ENCODE peak calls at places on chromosomes 12 and 14, in ten cellular contexts. One of them, this sample, is unnamed.

GRCh38 chr12:109345428-109345827 is 2.3 kb upstream of the MYO1H start:
- DNase-seq in NCI-H446: no peak
- DNase-seq in activated effector memory CD4-positive, alpha-beta T cell treated with anti-CD3 and anti-CD28 coated beads, Interleukin-2, amount 50 U/mL, for 16 hours: no peak
- DNase-seq in AG04450: no peak
- DNase-seq in HT-29: no peak
- DNase-seq in mucosa of descending colon: no peak
- DNase-seq in ureter: no peak
- DNase-seq in GM20000: no peak
- DNase-seq in coronary artery: no peak
- DNase-seq in A549: no peak
- DNase-seq in this sample: no peak

GRCh38 chr14:98949506-98950135 is 322.4 kb downstream of the BCL11B start:
- DNase-seq in NCI-H446: no peak
- DNase-seq in activated effector memory CD4-positive, alpha-beta T cell treated with anti-CD3 and anti-CD28 coated beads, Interleukin-2, amount 50 U/mL, for 16 hours: peak
- DNase-seq in AG04450: no peak
- DNase-seq in HT-29: no peak
- DNase-seq in mucosa of descending colon: no peak
- DNase-seq in ureter: no peak
- DNase-seq in GM20000: no peak
- DNase-seq in coronary artery: peak
- DNase-seq in A549: no peak
- DNase-seq in this sample: no peak

GRCh38 chr14:55772521-55772920 is 192.5 kb downstream of the KTN1 start:
- DNase-seq in NCI-H446: no peak
- DNase-seq in activated effector memory CD4-positive, alpha-beta T cell treated with anti-CD3 and anti-CD28 coated beads, Interleukin-2, amount 50 U/mL, for 16 hours: no peak
- DNase-seq in AG04450: no peak
- DNase-seq in HT-29: no peak
- DNase-seq in mucosa of descending colon: no peak
- DNase-seq in ureter: no peak
- DNase-seq in GM20000: no peak
- DNase-seq in coronary artery: no peak
- DNase-seq in A549: no peak
- DNase-seq in this sample: no peak

GRCh38 chr14:78327426-78328210 is 157.4 kb downstream of the NRXN3 start:
- DNase-seq in NCI-H446: no peak
- DNase-seq in activated effector memory CD4-positive, alpha-beta T cell treated with anti-CD3 and anti-CD28 coated beads, Interleukin-2, amount 50 U/mL, for 16 hours: no peak
- DNase-seq in AG04450: no peak
- DNase-seq in HT-29: no peak
- DNase-seq in mucosa of descending colon: no peak
- DNase-seq in ureter: no peak
- DNase-seq in GM20000: no peak
- DNase-seq in coronary artery: no peak
- DNase-seq in A549: no peak
- DNase-seq in this sample: no peak

GRCh38 chr14:74574092-74574438 is 38.0 kb downstream of the LTBP2 start:
- DNase-seq in NCI-H446: no peak
- DNase-seq in activated effector memory CD4-positive, alpha-beta T cell treated with anti-CD3 and anti-CD28 coated beads, Interleukin-2, amount 50 U/mL, for 16 hours: no peak
- DNase-seq in AG04450: no peak
- DNase-seq in HT-29: no peak
- DNase-seq in mucosa of descending colon: no peak
- DNase-seq in ureter: no peak
- DNase-seq in GM20000: no peak
- DNase-seq in coronary artery: no peak
- DNase-seq in A549: no peak
- DNase-seq in this sample: peak

GRCh38 chr12:41190360-41190759 is 2.2 kb downstream of the PDZRN4 start:
- DNase-seq in NCI-H446: no peak
- DNase-seq in activated effector memory CD4-positive, alpha-beta T cell treated with anti-CD3 and anti-CD28 coated beads, Interleukin-2, amount 50 U/mL, for 16 hours: no peak
- DNase-seq in AG04450: no peak
- DNase-seq in HT-29: no peak
- DNase-seq in mucosa of descending colon: no peak
- DNase-seq in ureter: no peak
- DNase-seq in GM20000: peak
- DNase-seq in coronary artery: no peak
- DNase-seq in A549: peak
- DNase-seq in this sample: peak

GRCh38 chr14:74478996-74479635 is 14.0 kb downstream of the NPC2 start:
- DNase-seq in NCI-H446: no peak
- DNase-seq in activated effector memory CD4-positive, alpha-beta T cell treated with anti-CD3 and anti-CD28 coated beads, Interleukin-2, amount 50 U/mL, for 16 hours: no peak
- DNase-seq in AG04450: no peak
- DNase-seq in HT-29: peak
- DNase-seq in mucosa of descending colon: no peak
- DNase-seq in ureter: no peak
- DNase-seq in GM20000: no peak
- DNase-seq in coronary artery: no peak
- DNase-seq in A549: peak
- DNase-seq in this sample: no peak

GRCh38 chr14:29222671-29223268 is 456.2 kb downstream of the FOXG1 start:
- DNase-seq in NCI-H446: peak
- DNase-seq in activated effector memory CD4-positive, alpha-beta T cell treated with anti-CD3 and anti-CD28 coated beads, Interleukin-2, amount 50 U/mL, for 16 hours: no peak
- DNase-seq in AG04450: peak
- DNase-seq in HT-29: peak
- DNase-seq in mucosa of descending colon: no peak
- DNase-seq in ureter: no peak
- DNase-seq in GM20000: no peak
- DNase-seq in coronary artery: no peak
- DNase-seq in A549: no peak
- DNase-seq in this sample: peak

GRCh38 chr14:104499784-104500496 is 79.6 kb upstream of the C14orf180 start:
- DNase-seq in NCI-H446: no peak
- DNase-seq in activated effector memory CD4-positive, alpha-beta T cell treated with anti-CD3 and anti-CD28 coated beads, Interleukin-2, amount 50 U/mL, for 16 hours: no peak
- DNase-seq in AG04450: no peak
- DNase-seq in HT-29: no peak
- DNase-seq in mucosa of descending colon: peak
- DNase-seq in ureter: no peak
- DNase-seq in GM20000: no peak
- DNase-seq in coronary artery: peak
- DNase-seq in A549: no peak
- DNase-seq in this sample: no peak

GRCh38 chr14:53963491-53964227 is 7.0 kb upstream of the BMP4 start:
- DNase-seq in NCI-H446: no peak
- DNase-seq in activated effector memory CD4-positive, alpha-beta T cell treated with anti-CD3 and anti-CD28 coated beads, Interleukin-2, amount 50 U/mL, for 16 hours: no peak
- DNase-seq in AG04450: no peak
- DNase-seq in HT-29: peak
- DNase-seq in mucosa of descending colon: peak
- DNase-seq in ureter: peak
- DNase-seq in GM20000: no peak
- DNase-seq in coronary artery: no peak
- DNase-seq in A549: no peak
- DNase-seq in this sample: no peak

GRCh38 chr14:72617391-72618011 is 276.4 kb downstream of the DPF3 start:
- DNase-seq in NCI-H446: no peak
- DNase-seq in activated effector memory CD4-positive, alpha-beta T cell treated with anti-CD3 and anti-CD28 coated beads, Interleukin-2, amount 50 U/mL, for 16 hours: no peak
- DNase-seq in AG04450: no peak
- DNase-seq in HT-29: no peak
- DNase-seq in mucosa of descending colon: no peak
- DNase-seq in ureter: no peak
- DNase-seq in GM20000: no peak
- DNase-seq in coronary artery: peak
- DNase-seq in A549: no peak
- DNase-seq in this sample: no peak

This sample was measured in brain microvascular endothelial cell.